ENCODE peak calls at places on chromosomes 6 and 20, in five cellular contexts. Z is effector memory CD4-positive, alpha-beta T cell; D is CD8-positive, alpha-beta memory T cell; M is T-helper 2 cell; I is amniotic stem cell. X is an unnamed sample.

GRCh38 chr6:169961772-169962561 is 210.5 kb downstream of the ERMARD start:
- DNase-seq in Z (no peak), D (no peak), M (no peak), I (no peak), X (no peak)

GRCh38 chr6:132087391-132087790 is 136.2 kb upstream of the CCN2 start:
- DNase-seq in Z (no peak), D (no peak), M (no peak), I (no peak), X (peak)

GRCh38 chr20:58309607-58310290 is at the start of gene RAB22A:
- DNase-seq in Z (peak), D (peak), M (peak), I (peak), X (peak)

GRCh38 chr20:44734938-44735337 is 10.7 kb upstream of the KCNK15 start:
- DNase-seq in Z (no peak), D (no peak), M (no peak), I (peak), X (no peak)

GRCh38 chr6:41021832-41022231 is 17.2 kb downstream of the UNC5CL start:
- DNase-seq in Z (no peak), D (no peak), M (no peak), I (peak), X (peak)

GRCh38 chr20:2237059-2237458 is 58.7 kb upstream of the TGM3 start:
- DNase-seq in Z (no peak), D (no peak), M (no peak), I (peak), X (no peak)

GRCh38 chr6:487956-488355 is 96.4 kb downstream of the IRF4 start:
- DNase-seq in Z (no peak), D (no peak), M (no peak), I (no peak), X (no peak)

GRCh38 chr20:41091926-41092325 is 45.4 kb upstream of the PLCG1 start:
- DNase-seq in Z (no peak), D (no peak), M (no peak), I (no peak), X (no peak)

GRCh38 chr6:129370268-129370916 is 339.6 kb downstream of the ARHGAP18 start:
- DNase-seq in Z (no peak), D (peak), M (peak), I (peak), X (peak)

GRCh38 chr6:75422024-75422639 is 71.5 kb downstream of the FILIP1 start:
- DNase-seq in Z (no peak), D (no peak), M (no peak), I (no peak), X (no peak)

GRCh38 chr20:21339499-21339898 is 36.4 kb downstream of the XRN2 start:
- DNase-seq in Z (no peak), D (no peak), M (no peak), I (no peak), X (no peak)

GRCh38 chr6:62283828-62284411 is 2.1 kb downstream of the KHDRBS2 start:
- DNase-seq in Z (no peak), D (no peak), M (no peak), I (no peak), X (peak)

GRCh38 chr6:169251371-169251802 is 2.3 kb downstream of the THBS2 start:
- DNase-seq in Z (no peak), D (no peak), M (no peak), I (no peak), X (no peak)

GRCh38 chr20:64139200-64140081 is 24.8 kb upstream of the MYT1 start:
- DNase-seq in Z (no peak), D (no peak), M (no peak), I (no peak), X (no peak)

GRCh38 chr6:144683216-144684070 is 398.3 kb downstream of the UTRN start:
- DNase-seq in Z (no peak), D (no peak), M (no peak), I (no peak), X (no peak)

GRCh38 chr6:21305827-21306469 is 287.6 kb upstream of the SOX4 start:
- DNase-seq in Z (no peak), D (no peak), M (no peak), I (no peak), X (no peak)

GRCh38 chr6:5936140-5936539 is 70.6 kb downstream of the NRN1 start:
- DNase-seq in Z (no peak), D (no peak), M (no peak), I (no peak), X (no peak)

GRCh38 chr20:967796-968742 is 34.0 kb downstream of the RSPO4 start:
- DNase-seq in Z (no peak), D (no peak), M (no peak), I (no peak), X (no peak)

GRCh38 chr6:116363759-116364158 is 7.0 kb upstream of the DSE start:
- DNase-seq in Z (no peak), D (no peak), M (no peak), I (no peak), X (no peak)

GRCh38 chr20:354298-354977 is 7.5 kb downstream of the NRSN2 start:
- DNase-seq in Z (peak), D (peak), M (peak), I (no peak), X (peak)

GRCh38 chr6:150599199-150600002 is at the start of gene PLEKHG1:
- DNase-seq in Z (peak), D (peak), M (peak), I (no peak), X (peak)

GRCh38 chr20:32189691-32190607 is 17.6 kb downstream of the PLAGL2 start:
- DNase-seq in Z (peak), D (peak), M (peak), I (no peak), X (no peak)

GRCh38 chr6:154399097-154399496 is 42.5 kb upstream of the IPCEF1 start:
- DNase-seq in Z (no peak), D (no peak), M (no peak), I (no peak), X (no peak)

GRCh38 chr6:90462102-90462501 is 124.8 kb downstream of the MAP3K7 start:
- DNase-seq in Z (no peak), D (no peak), M (no peak), I (no peak), X (no peak)

GRCh38 chr6:18371010-18371409 is 16.1 kb upstream of the RNF144B start:
- DNase-seq in Z (no peak), D (no peak), M (no peak), I (no peak), X (no peak)

GRCh38 chr6:42388046-42388445 is 63.7 kb downstream of the TRERF1 start:
- DNase-seq in Z (no peak), D (no peak), M (no peak), I (no peak), X (no peak)

GRCh38 chr6:119241124-119241491 is 108.5 kb downstream of the MAN1A1 start:
- DNase-seq in Z (no peak), D (no peak), M (no peak), I (peak), X (no peak)

GRCh38 chr6:148272084-148272483 is 70.6 kb upstream of the SASH1 start:
- DNase-seq in Z (no peak), D (no peak), M (no peak), I (peak), X (no peak)

GRCh38 chr6:152248987-152249386 is 388.2 kb downstream of the SYNE1 start:
- DNase-seq in Z (no peak), D (no peak), M (no peak), I (no peak), X (no peak)

X was measured in NCI-H2081.